ENCODE peak calls at places on chromosomes 11 and 22, in five cellular contexts. One of them, this sample, is unnamed.
A peak's percentile ranks its signal among the peaks of the same experiment; 100 is the strongest.

GRCh38 chr11:121716060-121716459 is 263.3 kb upstream of the SORL1-AS1 start:
- DNase-seq in naive thymus-derived CD4-positive, alpha-beta T cell: no peak
- DNase-seq in psoas muscle: no peak
- DNase-seq in A549: no peak
- DNase-seq in HCT116: no peak
- DNase-seq in this sample: no peak

GRCh38 chr22:36595968-36596367 is 67.0 kb upstream of the EIF3D start:
- DNase-seq in naive thymus-derived CD4-positive, alpha-beta T cell: no peak
- DNase-seq in psoas muscle: no peak
- DNase-seq in A549: no peak
- DNase-seq in HCT116: no peak
- DNase-seq in this sample: no peak

GRCh38 chr22:29814003-29814402 is 24.1 kb downstream of the ASCC2 start:
- DNase-seq in naive thymus-derived CD4-positive, alpha-beta T cell: no peak
- DNase-seq in psoas muscle: no peak
- DNase-seq in A549: no peak
- DNase-seq in HCT116: no peak
- DNase-seq in this sample: no peak

GRCh38 chr11:26849009-26849408 is 127.1 kb upstream of the SLC5A12 start:
- DNase-seq in naive thymus-derived CD4-positive, alpha-beta T cell: no peak
- DNase-seq in psoas muscle: peak; percentile 23
- DNase-seq in A549: no peak
- DNase-seq in HCT116: no peak
- DNase-seq in this sample: no peak

GRCh38 chr11:134230339-134230738 is 5.9 kb downstream of the VPS26B start:
- DNase-seq in naive thymus-derived CD4-positive, alpha-beta T cell: no peak
- DNase-seq in psoas muscle: no peak
- DNase-seq in A549: no peak
- DNase-seq in HCT116: no peak
- DNase-seq in this sample: no peak

GRCh38 chr11:130689222-130689908 is 226.9 kb downstream of the SNX19 start:
- DNase-seq in naive thymus-derived CD4-positive, alpha-beta T cell: no peak
- DNase-seq in psoas muscle: no peak
- DNase-seq in A549: no peak
- DNase-seq in HCT116: no peak
- DNase-seq in this sample: no peak

GRCh38 chr11:72113170-72113808 is 794 bp upstream of the ANAPC15 start:
- DNase-seq in naive thymus-derived CD4-positive, alpha-beta T cell: no peak
- DNase-seq in psoas muscle: no peak
- DNase-seq in A549: no peak
- DNase-seq in HCT116: no peak
- DNase-seq in this sample: no peak

GRCh38 chr11:84089072-84090057 is 803.2 kb upstream of the CCDC90B start:
- DNase-seq in naive thymus-derived CD4-positive, alpha-beta T cell: no peak
- DNase-seq in psoas muscle: no peak
- DNase-seq in A549: no peak
- DNase-seq in HCT116: no peak
- DNase-seq in this sample: no peak

GRCh38 chr11:59545179-59546020 is 34.1 kb downstream of the OR4D9 start:
- DNase-seq in naive thymus-derived CD4-positive, alpha-beta T cell: no peak
- DNase-seq in psoas muscle: no peak
- DNase-seq in A549: peak; percentile 76
- DNase-seq in HCT116: peak; percentile 91
- DNase-seq in this sample: no peak

GRCh38 chr11:120326228-120326627 is 1.1 kb downstream of the TLCD5 start:
- DNase-seq in naive thymus-derived CD4-positive, alpha-beta T cell: no peak
- DNase-seq in psoas muscle: no peak
- DNase-seq in A549: no peak
- DNase-seq in HCT116: no peak
- DNase-seq in this sample: no peak

GRCh38 chr11:120324932-120325810 is at the start of gene TLCD5:
- DNase-seq in naive thymus-derived CD4-positive, alpha-beta T cell: no peak
- DNase-seq in psoas muscle: peak; percentile 63
- DNase-seq in A549: peak; percentile 49
- DNase-seq in HCT116: peak; percentile 54
- DNase-seq in this sample: no peak

GRCh38 chr11:120327311-120327710 is 2.2 kb downstream of the TLCD5 start:
- DNase-seq in naive thymus-derived CD4-positive, alpha-beta T cell: no peak
- DNase-seq in psoas muscle: no peak
- DNase-seq in A549: no peak
- DNase-seq in HCT116: no peak
- DNase-seq in this sample: no peak

GRCh38 chr11:120329556-120329955 is 4.5 kb downstream of the TLCD5 start:
- DNase-seq in naive thymus-derived CD4-positive, alpha-beta T cell: no peak
- DNase-seq in psoas muscle: no peak
- DNase-seq in A549: no peak
- DNase-seq in HCT116: no peak
- DNase-seq in this sample: no peak

DNA sequence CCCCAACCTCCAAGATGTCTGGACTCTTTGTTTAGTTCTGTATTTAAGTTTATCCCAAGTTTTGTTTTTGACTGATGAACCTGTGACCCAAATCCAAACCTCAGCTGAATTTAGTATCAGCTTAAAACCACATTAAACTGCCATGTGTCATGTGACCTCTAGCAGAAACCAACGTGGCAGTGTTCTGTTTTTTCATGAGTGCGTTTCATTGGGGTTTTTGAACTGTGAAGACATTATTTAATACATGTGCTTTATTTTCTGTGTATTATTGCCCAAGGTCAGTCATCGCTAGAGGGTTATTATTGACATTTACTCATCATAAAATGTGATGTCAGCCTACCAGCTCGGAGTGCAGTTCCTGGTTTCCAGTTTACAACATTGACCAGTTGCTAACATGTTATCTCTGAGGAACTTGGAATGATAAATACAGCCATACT is 1.8 kb downstream of the TLCD5 start:
- DNase-seq in naive thymus-derived CD4-positive, alpha-beta T cell: no peak
- DNase-seq in psoas muscle: no peak
- DNase-seq in A549: no peak
- DNase-seq in HCT116: no peak
- DNase-seq in this sample: no peak
- H3K4me3 ChIP-seq in naive thymus-derived CD4-positive, alpha-beta T cell: no peak overlapping the region
- H3K4me3 ChIP-seq in psoas muscle: no peak overlapping the region
- H3K4me3 ChIP-seq in A549: no peak overlapping the region
- H3K4me3 ChIP-seq in HCT116: no peak overlapping the region
- H3K4me3 ChIP-seq in this sample: no peak overlapping the region

GRCh38 chr11:23974046-23974445 is 522.8 kb upstream of the LUZP2 start:
- DNase-seq in naive thymus-derived CD4-positive, alpha-beta T cell: no peak
- DNase-seq in psoas muscle: no peak
- DNase-seq in A549: no peak
- DNase-seq in HCT116: no peak
- DNase-seq in this sample: no peak

GRCh38 chr11:23976776-23977380 is 520.0 kb upstream of the LUZP2 start:
- DNase-seq in naive thymus-derived CD4-positive, alpha-beta T cell: no peak
- DNase-seq in psoas muscle: no peak
- DNase-seq in A549: no peak
- DNase-seq in HCT116: no peak
- DNase-seq in this sample: no peak

GRCh38 chr11:23973244-23973643 is 523.6 kb upstream of the LUZP2 start:
- DNase-seq in naive thymus-derived CD4-positive, alpha-beta T cell: no peak
- DNase-seq in psoas muscle: no peak
- DNase-seq in A549: no peak
- DNase-seq in HCT116: no peak
- DNase-seq in this sample: no peak

GRCh38 chr11:23976369-23976768 is 520.5 kb upstream of the LUZP2 start:
- DNase-seq in naive thymus-derived CD4-positive, alpha-beta T cell: no peak
- DNase-seq in psoas muscle: no peak
- DNase-seq in A549: no peak
- DNase-seq in HCT116: no peak
- DNase-seq in this sample: no peak
- H3K4me1 ChIP-seq in naive thymus-derived CD4-positive, alpha-beta T cell: no peaks in the 10 kb centered on the region
- H3K4me1 ChIP-seq in psoas muscle: no peaks in the 10 kb centered on the region
- H3K4me1 ChIP-seq in A549: no peaks in the 10 kb centered on the region
- H3K4me1 ChIP-seq in HCT116: no peaks in the 10 kb centered on the region
- H3K4me1 ChIP-seq in this sample: no peaks in the 10 kb centered on the region

DNA sequence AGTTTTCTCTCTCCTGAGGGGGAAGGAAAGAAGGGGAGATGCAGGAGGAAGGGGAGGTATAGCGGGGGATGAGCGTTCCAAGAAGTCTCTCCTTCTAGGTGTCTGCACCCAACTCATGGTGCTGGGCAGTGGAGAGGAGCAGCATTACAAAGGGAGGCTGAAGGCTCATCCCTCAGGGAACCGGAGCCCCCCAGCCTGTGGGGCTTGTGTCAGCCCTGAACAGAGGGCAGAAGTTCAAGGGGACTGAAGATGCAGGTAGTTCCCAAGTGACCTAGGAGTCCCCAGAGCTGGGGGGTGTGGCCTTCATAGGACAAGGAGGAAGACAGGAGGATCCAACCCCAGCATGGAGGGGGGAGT is 1.8 kb downstream of the C11orf68 start:
- DNase-seq in naive thymus-derived CD4-positive, alpha-beta T cell: no peak
- DNase-seq in psoas muscle: no peak
- DNase-seq in A549: no peak
- DNase-seq in HCT116: no peak
- DNase-seq in this sample: no peak
- H3K4me3 ChIP-seq in naive thymus-derived CD4-positive, alpha-beta T cell: peak overlapping the region; percentile 83
- H3K4me3 ChIP-seq in psoas muscle: peak overlapping the region; percentile 100
- H3K4me3 ChIP-seq in A549: no peak overlapping the region
- H3K4me3 ChIP-seq in HCT116: peak overlapping the region; percentile 95
- H3K4me3 ChIP-seq in this sample: peak overlapping the region; percentile 89

GRCh38 chr11:118619444-118620205 is 12.2 kb downstream of the PHLDB1 start:
- DNase-seq in naive thymus-derived CD4-positive, alpha-beta T cell: no peak
- DNase-seq in psoas muscle: peak; percentile 65
- DNase-seq in A549: no peak
- DNase-seq in HCT116: no peak
- DNase-seq in this sample: no peak
- H3K4me1 ChIP-seq in naive thymus-derived CD4-positive, alpha-beta T cell: no peaks in the 10 kb centered on the region
- H3K4me1 ChIP-seq in psoas muscle: peaks cover 34% of the 10 kb centered on the region
- H3K4me1 ChIP-seq in A549: peaks cover 81% of the 10 kb centered on the region
- H3K4me1 ChIP-seq in HCT116: peaks cover 48% of the 10 kb centered on the region
- H3K4me1 ChIP-seq in this sample: peaks cover 66% of the 10 kb centered on the region

GRCh38 chr11:43943357-43943930 is 1.0 kb downstream of the C11orf96 start:
- DNase-seq in naive thymus-derived CD4-positive, alpha-beta T cell: no peak
- DNase-seq in psoas muscle: no peak
- DNase-seq in A549: no peak
- DNase-seq in HCT116: no peak
- DNase-seq in this sample: no peak

GRCh38 chr11:43942651-43943356 is 367 bp downstream of the C11orf96 start:
- DNase-seq in naive thymus-derived CD4-positive, alpha-beta T cell: no peak
- DNase-seq in psoas muscle: peak; percentile 32
- DNase-seq in A549: peak; percentile 28
- DNase-seq in HCT116: no peak
- DNase-seq in this sample: no peak

GRCh38 chr11:43944761-43945311 is 2.4 kb downstream of the C11orf96 start:
- DNase-seq in naive thymus-derived CD4-positive, alpha-beta T cell: no peak
- DNase-seq in psoas muscle: peak; percentile 77
- DNase-seq in A549: peak; percentile 79
- DNase-seq in HCT116: no peak
- DNase-seq in this sample: no peak

GRCh38 chr11:43941257-43941879 is 1.1 kb upstream of the C11orf96 start:
- DNase-seq in naive thymus-derived CD4-positive, alpha-beta T cell: no peak
- DNase-seq in psoas muscle: no peak
- DNase-seq in A549: no peak
- DNase-seq in HCT116: no peak
- DNase-seq in this sample: no peak

GRCh38 chr11:43943931-43944751 is 1.7 kb downstream of the C11orf96 start:
- DNase-seq in naive thymus-derived CD4-positive, alpha-beta T cell: no peak
- DNase-seq in psoas muscle: peak; percentile 38
- DNase-seq in A549: peak; percentile 25
- DNase-seq in HCT116: no peak
- DNase-seq in this sample: no peak
- H3K4me3 ChIP-seq in naive thymus-derived CD4-positive, alpha-beta T cell: no peak overlapping the region
- H3K4me3 ChIP-seq in psoas muscle: peak overlapping the region; percentile 83
- H3K4me3 ChIP-seq in A549: peak overlapping the region; percentile 51
- H3K4me3 ChIP-seq in HCT116: peak overlapping the region; percentile 38
- H3K4me3 ChIP-seq in this sample: peak overlapping the region; percentile 49

DNA sequence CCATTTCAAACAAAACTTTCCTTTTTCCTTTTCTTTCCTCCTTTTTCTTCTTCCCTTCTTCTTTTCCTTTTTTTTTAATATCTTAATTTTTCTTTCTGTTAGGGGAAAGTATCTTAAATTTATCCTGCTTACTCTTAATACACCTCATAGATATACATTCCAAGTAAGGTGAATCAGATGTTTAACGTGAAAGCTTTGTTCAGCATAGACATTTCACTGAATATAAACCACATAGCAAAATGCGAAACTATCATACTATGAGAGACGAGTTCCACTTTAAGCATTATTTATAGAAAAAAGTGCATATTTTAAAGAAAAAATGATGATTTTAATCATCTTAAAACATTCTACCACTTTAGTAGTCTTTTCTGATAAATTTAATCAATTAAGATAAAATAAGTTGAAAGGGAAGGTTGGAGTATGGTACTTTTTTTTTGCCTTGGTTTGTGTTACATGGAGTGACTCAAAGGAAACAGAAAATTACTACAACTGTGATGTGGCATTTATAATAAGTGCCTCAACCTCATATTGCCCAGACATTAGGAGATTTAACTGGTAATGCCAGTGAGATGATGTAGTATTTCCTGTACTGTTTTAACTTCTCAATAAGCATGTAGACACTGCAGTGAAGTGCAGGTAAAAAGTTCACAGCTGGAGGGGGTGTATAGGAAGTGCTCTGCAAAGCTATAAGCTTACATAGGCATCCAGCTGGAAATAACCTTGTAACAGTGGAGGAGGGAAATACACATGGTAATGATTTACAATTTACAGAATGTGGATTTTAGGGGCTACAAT is 138.0 kb upstream of the MTMR2 start:
- DNase-seq in naive thymus-derived CD4-positive, alpha-beta T cell: peak; percentile 43
- DNase-seq in psoas muscle: no peak
- DNase-seq in A549: no peak
- DNase-seq in HCT116: no peak
- DNase-seq in this sample: no peak
- H3K4me1 ChIP-seq in naive thymus-derived CD4-positive, alpha-beta T cell: no peaks in the 10 kb centered on the region
- H3K4me1 ChIP-seq in psoas muscle: no peaks in the 10 kb centered on the region
- H3K4me1 ChIP-seq in A549: peaks cover 8% of the 10 kb centered on the region
- H3K4me1 ChIP-seq in HCT116: no peaks in the 10 kb centered on the region
- H3K4me1 ChIP-seq in this sample: no peaks in the 10 kb centered on the region

This sample was measured in esophagus squamous epithelium.